ENCODE peak calls at places on chromosomes 4 and X, in eight cellular contexts. One of them, this sample, is unnamed.

GRCh38 chrX:13721819-13722527 is 12.4 kb downstream of the TRAPPC2 start:
- DNase-seq in PC-3: peak; percentile 64
- DNase-seq in MM.1S: no peak
- DNase-seq in IMR-90: peak; percentile 86
- DNase-seq in testis: no peak
- DNase-seq in lung: no peak
- DNase-seq in kidney: no peak
- DNase-seq in adrenal gland: no peak
- DNase-seq in this sample: no peak

GRCh38 chr4:152079543-152080293 is 318.9 kb upstream of the GATB start:
- DNase-seq in testis: no peak
- DNase-seq in IMR-90: no peak
- DNase-seq in MM.1S: peak; percentile 90
- DNase-seq in adrenal gland: no peak
- DNase-seq in kidney: no peak
- DNase-seq in PC-3: no peak
- DNase-seq in lung: no peak
- DNase-seq in this sample: no peak

GRCh38 chrX:113001836-113002235 is 161.2 kb upstream of the AMOT start:
- DNase-seq in adrenal gland: no peak
- DNase-seq in PC-3: peak; percentile 5
- DNase-seq in MM.1S: no peak
- DNase-seq in kidney: no peak
- DNase-seq in testis: no peak
- DNase-seq in lung: no peak
- DNase-seq in IMR-90: no peak
- DNase-seq in this sample: no peak

GRCh38 chrX:35890699-35891098 is 28.8 kb upstream of the CFAP47 start:
- DNase-seq in PC-3: peak; percentile 69
- DNase-seq in MM.1S: peak; percentile 79
- DNase-seq in kidney: peak; percentile 60
- DNase-seq in IMR-90: peak; percentile 11
- DNase-seq in lung: peak; percentile 37
- DNase-seq in testis: peak; percentile 61
- DNase-seq in adrenal gland: peak; percentile 43
- DNase-seq in this sample: no peak

GRCh38 chr4:75555294-75556164 is at the start of gene ODAPH:
- DNase-seq in PC-3: peak; percentile 76
- DNase-seq in kidney: no peak
- DNase-seq in lung: no peak
- DNase-seq in IMR-90: peak; percentile 58
- DNase-seq in MM.1S: peak; percentile 86
- DNase-seq in adrenal gland: no peak
- DNase-seq in testis: no peak
- DNase-seq in this sample: peak; percentile 90

GRCh38 chrX:11366998-11367595 is 73.9 kb downstream of the AMELX start:
- DNase-seq in testis: no peak
- DNase-seq in lung: no peak
- DNase-seq in IMR-90: no peak
- DNase-seq in MM.1S: no peak
- DNase-seq in kidney: no peak
- DNase-seq in adrenal gland: no peak
- DNase-seq in PC-3: no peak
- DNase-seq in this sample: no peak

GRCh38 chrX:134600714-134601113 is 57.6 kb downstream of the PLAC1 start:
- DNase-seq in adrenal gland: no peak
- DNase-seq in IMR-90: peak; percentile 72
- DNase-seq in kidney: no peak
- DNase-seq in PC-3: peak; percentile 52
- DNase-seq in MM.1S: no peak
- DNase-seq in testis: no peak
- DNase-seq in lung: no peak
- DNase-seq in this sample: no peak

GRCh38 chr4:83929550-83929949 is 393.6 kb downstream of the GPAT3 start:
- DNase-seq in lung: no peak
- DNase-seq in testis: no peak
- DNase-seq in IMR-90: no peak
- DNase-seq in kidney: no peak
- DNase-seq in MM.1S: no peak
- DNase-seq in adrenal gland: no peak
- DNase-seq in PC-3: peak; percentile 45
- DNase-seq in this sample: no peak

GRCh38 chr4:38665846-38666490 is 2.0 kb downstream of the KLF3 start:
- DNase-seq in adrenal gland: no peak
- DNase-seq in MM.1S: no peak
- DNase-seq in IMR-90: no peak
- DNase-seq in testis: no peak
- DNase-seq in lung: no peak
- DNase-seq in PC-3: peak; percentile 1
- DNase-seq in kidney: no peak
- DNase-seq in this sample: no peak

GRCh38 chr4:17595471-17596005 is 18.5 kb downstream of the LAP3 start:
- DNase-seq in IMR-90: no peak
- DNase-seq in PC-3: no peak
- DNase-seq in testis: no peak
- DNase-seq in MM.1S: peak; percentile 48
- DNase-seq in kidney: no peak
- DNase-seq in adrenal gland: no peak
- DNase-seq in lung: no peak
- DNase-seq in this sample: no peak

GRCh38 chr4:7936963-7937362 is 2.7 kb downstream of the AFAP1 start:
- DNase-seq in MM.1S: no peak
- DNase-seq in lung: no peak
- DNase-seq in testis: no peak
- DNase-seq in PC-3: no peak
- DNase-seq in adrenal gland: no peak
- DNase-seq in kidney: no peak
- DNase-seq in IMR-90: no peak
- DNase-seq in this sample: no peak
- H3K4me1 ChIP-seq in MM.1S: no peaks in the 10 kb centered on the region
- H3K4me1 ChIP-seq in lung: no peaks in the 10 kb centered on the region
- H3K4me1 ChIP-seq in testis: no peaks in the 10 kb centered on the region
- H3K4me1 ChIP-seq in PC-3: peaks cover 37% of the 10 kb centered on the region
- H3K4me1 ChIP-seq in adrenal gland: peaks cover 8% of the 10 kb centered on the region
- H3K4me1 ChIP-seq in kidney: peaks cover 8% of the 10 kb centered on the region
- H3K4me1 ChIP-seq in IMR-90: peaks cover 16% of the 10 kb centered on the region
- H3K4me1 ChIP-seq in this sample: peaks cover 9% of the 10 kb centered on the region

DNA sequence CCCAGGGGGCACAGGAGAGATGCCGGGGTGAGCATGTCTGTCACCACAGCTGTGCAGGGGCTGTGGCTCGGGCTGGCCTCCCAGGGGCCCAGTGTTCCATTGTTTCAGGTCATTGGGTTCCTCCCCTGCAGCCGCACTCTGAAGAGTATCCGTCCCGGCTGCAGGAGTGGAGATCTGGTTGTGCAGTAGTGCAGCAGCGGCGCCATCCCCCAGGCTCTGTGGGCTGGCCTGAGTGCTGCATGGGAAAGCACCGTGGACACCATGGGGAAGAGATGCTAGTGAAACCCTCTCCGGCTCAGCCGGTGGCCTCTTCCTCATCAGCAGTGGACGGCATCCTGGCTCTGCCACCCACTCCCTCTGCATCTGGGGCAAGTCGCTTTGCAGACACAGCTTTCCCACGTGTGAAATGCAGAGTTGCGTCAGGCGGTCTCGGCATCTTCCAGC is 29.2 kb downstream of the TBC1D14 start:
- DNase-seq in IMR-90: no peak
- DNase-seq in MM.1S: no peak
- DNase-seq in kidney: no peak
- DNase-seq in testis: peak; percentile 22
- DNase-seq in adrenal gland: peak; percentile 66
- DNase-seq in PC-3: no peak
- DNase-seq in lung: no peak
- DNase-seq in this sample: no peak
- H3K4me1 ChIP-seq in IMR-90: peaks cover 29% of the 10 kb centered on the region
- H3K4me1 ChIP-seq in MM.1S: peaks cover 32% of the 10 kb centered on the region
- H3K4me1 ChIP-seq in kidney: peaks cover 39% of the 10 kb centered on the region
- H3K4me1 ChIP-seq in testis: no peaks in the 10 kb centered on the region
- H3K4me1 ChIP-seq in adrenal gland: peaks cover 62% of the 10 kb centered on the region
- H3K4me1 ChIP-seq in PC-3: peaks cover 15% of the 10 kb centered on the region
- H3K4me1 ChIP-seq in lung: peaks cover 5% of the 10 kb centered on the region
- H3K4me1 ChIP-seq in this sample: peaks cover 15% of the 10 kb centered on the region

DNA sequence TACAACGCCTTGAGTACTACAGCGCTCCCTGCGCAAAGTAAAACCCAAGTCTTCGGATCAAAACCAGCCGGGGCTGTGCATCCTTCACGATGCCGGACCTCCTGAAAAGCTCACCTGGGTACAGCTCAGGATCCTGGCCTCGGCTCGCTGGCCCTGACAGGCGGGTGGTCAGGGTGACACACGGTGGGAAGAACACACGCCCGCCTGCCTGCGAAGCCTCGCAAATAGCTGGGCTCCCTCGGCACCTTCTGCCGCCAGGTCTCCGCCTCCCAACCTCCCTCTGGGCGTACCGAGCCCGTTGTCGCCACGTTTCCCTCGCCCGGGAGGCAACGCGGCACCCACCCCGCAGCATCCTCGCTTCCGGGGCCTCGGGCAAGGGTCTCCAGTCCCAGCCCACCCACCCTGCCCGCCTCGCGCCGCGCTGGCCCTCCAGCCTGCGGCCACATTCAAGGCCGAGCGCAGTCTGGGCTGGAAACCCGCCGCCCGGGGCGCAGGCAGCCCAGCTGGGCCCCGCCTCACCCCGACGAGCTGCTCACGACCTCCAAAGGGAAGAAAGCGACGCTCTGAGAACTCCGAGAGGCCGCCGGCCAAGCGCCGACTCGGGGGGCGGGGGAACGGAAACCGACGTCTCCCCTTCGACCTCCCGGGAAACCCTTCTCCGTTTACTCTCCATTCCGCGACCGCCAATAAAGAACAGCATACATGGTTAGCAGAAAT is 542 bp downstream of the PPM1K start:
- DNase-seq in PC-3: peak; percentile 48
- DNase-seq in MM.1S: peak; percentile 73
- DNase-seq in adrenal gland: peak; percentile 64
- DNase-seq in lung: peak; percentile 57
- DNase-seq in testis: peak; percentile 50
- DNase-seq in kidney: peak; percentile 90
- DNase-seq in IMR-90: peak; percentile 50
- DNase-seq in this sample: no peak
- H3K4me1 ChIP-seq in PC-3: peaks cover 21% of the 10 kb centered on the region
- H3K4me1 ChIP-seq in MM.1S: peaks cover 14% of the 10 kb centered on the region
- H3K4me1 ChIP-seq in adrenal gland: peaks cover 29% of the 10 kb centered on the region
- H3K4me1 ChIP-seq in lung: peaks cover 8% of the 10 kb centered on the region
- H3K4me1 ChIP-seq in testis: peaks cover 11% of the 10 kb centered on the region
- H3K4me1 ChIP-seq in kidney: peaks cover 7% of the 10 kb centered on the region
- H3K4me1 ChIP-seq in IMR-90: peaks cover 3% of the 10 kb centered on the region
- H3K4me1 ChIP-seq in this sample: peaks cover 5% of the 10 kb centered on the region

GRCh38 chr4:7697821-7698220 is 241.8 kb downstream of the AFAP1 start:
- DNase-seq in testis: no peak
- DNase-seq in MM.1S: no peak
- DNase-seq in adrenal gland: no peak
- DNase-seq in kidney: no peak
- DNase-seq in IMR-90: no peak
- DNase-seq in lung: no peak
- DNase-seq in PC-3: no peak
- DNase-seq in this sample: no peak
- H3K4me1 ChIP-seq in testis: peaks cover 6% of the 10 kb centered on the region
- H3K4me1 ChIP-seq in MM.1S: no peaks in the 10 kb centered on the region
- H3K4me1 ChIP-seq in adrenal gland: no peaks in the 10 kb centered on the region
- H3K4me1 ChIP-seq in kidney: no peaks in the 10 kb centered on the region
- H3K4me1 ChIP-seq in IMR-90: peaks cover 6% of the 10 kb centered on the region
- H3K4me1 ChIP-seq in lung: no peaks in the 10 kb centered on the region
- H3K4me1 ChIP-seq in PC-3: no peaks in the 10 kb centered on the region
- H3K4me1 ChIP-seq in this sample: no peaks in the 10 kb centered on the region

GRCh38 chrX:153485396-153486080 is 9.2 kb upstream of the BGN start:
- DNase-seq in lung: no peak
- DNase-seq in MM.1S: no peak
- DNase-seq in kidney: no peak
- DNase-seq in PC-3: no peak
- DNase-seq in IMR-90: no peak
- DNase-seq in testis: no peak
- DNase-seq in adrenal gland: no peak
- DNase-seq in this sample: no peak
- H3K4me1 ChIP-seq in lung: no peaks in the 10 kb centered on the region
- H3K4me1 ChIP-seq in MM.1S: no peaks in the 10 kb centered on the region
- H3K4me1 ChIP-seq in kidney: peaks cover 6% of the 10 kb centered on the region
- H3K4me1 ChIP-seq in PC-3: peaks cover 7% of the 10 kb centered on the region
- H3K4me1 ChIP-seq in IMR-90: peaks cover 14% of the 10 kb centered on the region
- H3K4me1 ChIP-seq in testis: peaks cover 3% of the 10 kb centered on the region
- H3K4me1 ChIP-seq in adrenal gland: no peaks in the 10 kb centered on the region
- H3K4me1 ChIP-seq in this sample: no peaks in the 10 kb centered on the region

DNA sequence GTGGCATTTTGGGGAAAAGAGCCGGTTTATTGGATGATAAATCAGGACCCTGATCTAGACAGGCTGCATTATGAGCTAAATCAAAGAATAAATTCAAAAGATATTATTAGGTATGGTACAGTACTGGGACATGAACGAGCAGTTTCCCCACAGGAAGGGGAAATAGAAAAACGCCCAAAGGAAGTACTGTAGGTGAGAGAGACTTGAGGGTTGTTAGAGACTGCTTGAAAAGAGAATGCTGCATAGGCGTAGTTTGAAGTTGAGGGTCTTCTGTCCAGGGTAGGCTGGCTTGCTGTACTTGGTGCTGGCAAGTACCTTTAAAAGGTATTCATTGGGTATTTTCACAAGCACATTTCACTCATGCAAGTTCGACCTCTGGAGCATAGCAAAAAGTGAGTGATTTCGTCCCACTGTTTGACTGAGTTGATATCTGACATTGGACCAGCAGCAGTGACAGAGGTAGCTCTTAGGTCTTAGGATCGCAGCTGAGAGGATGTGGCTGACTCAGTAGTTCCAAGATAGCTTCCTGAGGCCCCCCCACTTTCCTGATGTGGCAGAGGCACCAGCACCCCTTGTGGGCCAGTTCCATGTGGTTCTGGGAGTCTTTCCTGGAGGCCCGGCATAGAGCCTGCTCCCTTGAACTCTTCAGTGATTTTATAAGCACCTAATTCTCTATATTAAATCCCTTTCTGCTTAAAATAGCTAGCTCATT is 64.3 kb downstream of the TMEM131L start:
- DNase-seq in adrenal gland: no peak
- DNase-seq in lung: no peak
- DNase-seq in kidney: no peak
- DNase-seq in IMR-90: no peak
- DNase-seq in MM.1S: no peak
- DNase-seq in PC-3: no peak
- DNase-seq in testis: no peak
- DNase-seq in this sample: no peak
- H3K4me1 ChIP-seq in adrenal gland: peaks cover 30% of the 10 kb centered on the region
- H3K4me1 ChIP-seq in lung: peaks cover 17% of the 10 kb centered on the region
- H3K4me1 ChIP-seq in kidney: peaks cover 8% of the 10 kb centered on the region
- H3K4me1 ChIP-seq in IMR-90: no peaks in the 10 kb centered on the region
- H3K4me1 ChIP-seq in MM.1S: peaks cover 9% of the 10 kb centered on the region
- H3K4me1 ChIP-seq in PC-3: no peaks in the 10 kb centered on the region
- H3K4me1 ChIP-seq in testis: peaks cover 13% of the 10 kb centered on the region
- H3K4me1 ChIP-seq in this sample: no peaks in the 10 kb centered on the region

GRCh38 chrX:18291006-18291545 is 63.4 kb downstream of the SCML2 start:
- DNase-seq in PC-3: no peak
- DNase-seq in lung: no peak
- DNase-seq in MM.1S: no peak
- DNase-seq in adrenal gland: peak; percentile 18
- DNase-seq in kidney: no peak
- DNase-seq in IMR-90: peak; percentile 66
- DNase-seq in testis: peak; percentile 22
- DNase-seq in this sample: no peak
- H3K4me1 ChIP-seq in PC-3: no peaks in the 10 kb centered on the region
- H3K4me1 ChIP-seq in lung: no peaks in the 10 kb centered on the region
- H3K4me1 ChIP-seq in MM.1S: peaks cover 4% of the 10 kb centered on the region
- H3K4me1 ChIP-seq in adrenal gland: no peaks in the 10 kb centered on the region
- H3K4me1 ChIP-seq in kidney: no peaks in the 10 kb centered on the region
- H3K4me1 ChIP-seq in IMR-90: no peaks in the 10 kb centered on the region
- H3K4me1 ChIP-seq in testis: no peaks in the 10 kb centered on the region
- H3K4me1 ChIP-seq in this sample: no peaks in the 10 kb centered on the region

This sample was measured in foreskin keratinocyte.